ENCODE peak calls at places on chromosomes 5 and 9, in five cellular contexts. I is A549; F is stimulated activated CD4-positive, alpha-beta T cell treated with anti-CD3 and anti-CD28 coated beads, Interleukin-1b, Interleukin-23, amount 100 ng/mL, for 1 hour; U is activated T-helper 1 cell treated with anti-CD3 and anti-CD28 coated beads, Interleukin-12 subunit alpha, Interleukin-12 subunit beta, Interleukin-2, Interleukin-4 antibody, amounts not matched to agents 30 ng/mL and 10 ng/mL and 1 ng/mL, durations not matched to agents 14 hours and 24 hours and 36 hours; X is tibial nerve. A is an unnamed sample.

GRCh38 chr9:33159760-33160127 is 7.4 kb downstream of the B4GALT1 start:
- DNase-seq in U (peak; percentile 63), X (peak; percentile 52), F (no peak), I (peak; percentile 66), A (peak; percentile 52)

GRCh38 chr5:159133041-159133741 is 33.5 kb upstream of the EBF1 start:
- DNase-seq in I (peak; percentile 65), F (no peak), X (peak; percentile 42), U (no peak), A (no peak)

GRCh38 chr9:96048116-96048953 is 172.8 kb downstream of the ERCC6L2 start:
- DNase-seq in I (no peak), F (no peak), X (peak; percentile 32), U (no peak), A (no peak)

GRCh38 chr5:151085517-151086031 is 4.7 kb upstream of the TNIP1 start:
- DNase-seq in F (no peak), X (peak; percentile 50), U (peak; percentile 55), I (peak; percentile 57), A (peak; percentile 44)

GRCh38 chr5:10064546-10065215 is 185.0 kb downstream of the ATPSCKMT start:
- DNase-seq in X (no peak), I (no peak), F (no peak), U (no peak), A (no peak)

GRCh38 chr9:32398207-32398606 is 13.8 kb downstream of the ACO1 start:
- DNase-seq in F (no peak), I (no peak), X (no peak), U (no peak), A (no peak)

GRCh38 chr9:134491436-134491835 is 150.2 kb upstream of the COL5A1 start:
- DNase-seq in U (no peak), I (no peak), X (no peak), F (no peak), A (no peak)

GRCh38 chr5:148374693-148375360 is 8.9 kb upstream of the FBXO38 start:
- DNase-seq in U (no peak), X (peak; percentile 39), F (no peak), I (peak; percentile 67), A (no peak)

GRCh38 chr9:69153707-69154521 is 20.2 kb upstream of the TJP2 start:
- DNase-seq in F (no peak), U (no peak), X (no peak), I (no peak), A (no peak)

GRCh38 chr9:29775491-29775890 is 2202.2 kb upstream of the C9orf72 start:
- DNase-seq in U (no peak), F (no peak), I (no peak), X (no peak), A (no peak)

GRCh38 chr5:72246954-72247442 is 73.0 kb downstream of the MRPS27 start:
- DNase-seq in I (no peak), X (no peak), F (no peak), U (no peak), A (no peak)

GRCh38 chr5:125595845-125596244 is 827.4 kb upstream of the GRAMD2B start:
- DNase-seq in U (no peak), F (no peak), I (no peak), X (no peak), A (no peak)

GRCh38 chr5:173798127-173798810 is 89.9 kb upstream of the CPEB4 start:
- DNase-seq in F (no peak), U (no peak), I (no peak), X (no peak), A (no peak)

GRCh38 chr5:142191776-142192175 is 83.2 kb downstream of the NDFIP1 start:
- DNase-seq in X (no peak), U (no peak), F (no peak), I (no peak), A (no peak)

GRCh38 chr5:60517850-60518249 is 182.1 kb downstream of the DEPDC1B start:
- DNase-seq in I (no peak), U (no peak), X (no peak), F (no peak), A (no peak)

GRCh38 chr5:34474573-34475021 is 181.5 kb upstream of the RAI14 start:
- DNase-seq in U (no peak), F (no peak), I (peak; percentile 70), X (peak; percentile 26), A (no peak)

GRCh38 chr5:82330921-82331320 is 52.8 kb upstream of the RPS23 start:
- DNase-seq in I (no peak), X (no peak), U (no peak), F (no peak), A (no peak)

GRCh38 chr5:81207009-81207408 is 26.1 kb upstream of the CKMT2 start:
- DNase-seq in U (no peak), I (peak; percentile 14), F (no peak), X (no peak), A (no peak)

GRCh38 chr9:35350212-35350611 is 139.7 kb upstream of the RUSC2 start:
- DNase-seq in I (no peak), X (no peak), F (no peak), U (no peak), A (no peak)

GRCh38 chr5:156155638-156156037 is 171.3 kb upstream of the SGCD start:
- DNase-seq in X (no peak), I (peak; percentile 48), F (no peak), U (no peak), A (no peak)

GRCh38 chr9:33124046-33124445 is 43.1 kb downstream of the B4GALT1 start:
- DNase-seq in F (no peak), I (no peak), U (no peak), X (no peak), A (no peak)

GRCh38 chr5:96197359-96197758 is 235.7 kb downstream of the PCSK1 start:
- DNase-seq in X (no peak), F (no peak), U (no peak), I (no peak), A (no peak)

GRCh38 chr5:50751064-50751657 is 84.7 kb downstream of the PARP8 start:
- DNase-seq in X (no peak), U (no peak), I (peak; percentile 36), F (no peak), A (peak; percentile 40)

GRCh38 chr5:146813748-146814147 is 64.8 kb downstream of the PPP2R2B start:
- DNase-seq in F (no peak), I (no peak), X (no peak), U (no peak), A (no peak)

GRCh38 chr5:173318881-173319609 is 9.2 kb downstream of the STC2 start:
- DNase-seq in U (no peak), F (no peak), X (no peak), I (no peak), A (no peak)

GRCh38 chr5:127561254-127561653 is 43.8 kb downstream of the PRRC1 start:
- DNase-seq in X (no peak), F (no peak), U (no peak), I (no peak), A (no peak)

GRCh38 chr9:78898239-78898638 is 601.3 kb downstream of the PSAT1 start:
- DNase-seq in U (no peak), F (no peak), I (no peak), X (no peak), A (no peak)

GRCh38 chr5:172833691-172834569 is at the start of gene ERGIC1:
- DNase-seq in X (peak; percentile 74), I (peak; percentile 84), U (peak; percentile 79), F (no peak), A (peak; percentile 63)

GRCh38 chr9:70988551-70988950 is 132.9 kb downstream of the TRPM3 start:
- DNase-seq in X (no peak), F (no peak), U (no peak), I (no peak), A (no peak)

GRCh38 chr5:137328991-137329390 is 170.1 kb downstream of the SPOCK1 start:
- DNase-seq in U (no peak), X (no peak), F (no peak), I (no peak), A (no peak)

GRCh38 chr9:134834217-134834956 is 46.2 kb upstream of the FCN2 start:
- DNase-seq in X (no peak), U (no peak), I (no peak), F (no peak), A (no peak)

GRCh38 chr5:180296778-180297177 is 4.9 kb upstream of the MAPK9 start:
- DNase-seq in U (no peak), I (peak; percentile 35), X (no peak), F (no peak), A (no peak)

GRCh38 chr5:64784451-64785025 is 15.8 kb downstream of the CWC27 start:
- DNase-seq in U (peak; percentile 49), F (peak; percentile 38), I (peak; percentile 83), X (peak; percentile 87), A (peak; percentile 73)

GRCh38 chr5:175652741-175653663 is 4.9 kb upstream of the HRH2 start:
- DNase-seq in F (peak; percentile 30), X (no peak), I (no peak), U (peak; percentile 83), A (peak; percentile 44)

GRCh38 chr9:23851024-23851629 is 25.1 kb upstream of the ELAVL2 start:
- DNase-seq in U (no peak), F (no peak), I (peak; percentile 2), X (no peak), A (no peak)

GRCh38 chr5:97046270-97046982 is 96.0 kb downstream of the LIX1 start:
- DNase-seq in U (no peak), F (no peak), I (peak; percentile 23), X (no peak), A (no peak)

A was measured in effector CD4-positive, alpha-beta T cell.